ENCODE peak calls at places on chromosome 5, in four cellular contexts. R, N, W and V are unnamed samples.

GRCh38 chr5:150188146-150188842 is 1.6 kb upstream of the SLC6A7 start:
- DNase-seq in R (no peak), N (no peak), W (no peak), V (no peak)

GRCh38 chr5:127275641-127276193 is 14.9 kb upstream of the MEGF10 start:
- DNase-seq in R (no peak), N (peak; percentile 18), W (no peak), V (no peak)

GRCh38 chr5:174922955-174923354 is 198.6 kb downstream of the MSX2 start:
- DNase-seq in R (no peak), N (no peak), W (no peak), V (no peak)

GRCh38 chr5:65334077-65334476 is 147.6 kb downstream of the ADAMTS6 start:
- DNase-seq in R (no peak), N (peak; percentile 87), W (no peak), V (peak; percentile 31)

GRCh38 chr5:27412379-27412778 is 374.0 kb upstream of the CDH9 start:
- DNase-seq in R (no peak), N (no peak), W (no peak), V (no peak)

GRCh38 chr5:132353593-132353992 is 15.9 kb upstream of the SLC22A5 start:
- DNase-seq in R (no peak), N (peak; percentile 29), W (no peak), V (no peak)

GRCh38 chr5:73596705-73597328 is 29.2 kb upstream of the ARHGEF28 start:
- DNase-seq in R (peak; percentile 56), N (peak; percentile 54), W (peak; percentile 45), V (peak; percentile 63)

GRCh38 chr5:37734114-37734513 is 105.7 kb downstream of the GDNF start:
- DNase-seq in R (no peak), N (no peak), W (no peak), V (no peak)

GRCh38 chr5:44267909-44268308 is 121.3 kb downstream of the FGF10 start:
- DNase-seq in R (no peak), N (no peak), W (no peak), V (no peak)

GRCh38 chr5:108266235-108266634 is 115.7 kb downstream of the FBXL17 start:
- DNase-seq in R (peak; percentile 48), N (peak; percentile 9), W (peak; percentile 21), V (peak; percentile 69)

GRCh38 chr5:28707706-28708105 is 1669.3 kb upstream of the CDH9 start:
- DNase-seq in R (no peak), N (peak; percentile 10), W (no peak), V (no peak)

GRCh38 chr5:72677447-72677846 is 139.0 kb upstream of the TNPO1 start:
- DNase-seq in R (no peak), N (no peak), W (no peak), V (no peak)

GRCh38 chr5:171808951-171809350 is 23.3 kb downstream of the SMIM23 start:
- DNase-seq in R (peak; percentile 80), N (peak; percentile 33), W (peak; percentile 32), V (peak; percentile 21)

GRCh38 chr5:171336486-171337206 is 27.6 kb downstream of the TLX3 start:
- DNase-seq in R (peak; percentile 61), N (peak; percentile 52), W (peak; percentile 73), V (peak; percentile 68)

GRCh38 chr5:171984748-171985419 is 21.6 kb downstream of the FBXW11 start:
- DNase-seq in R (peak; percentile 93), N (peak; percentile 82), W (peak; percentile 60), V (no peak)

GRCh38 chr5:75375414-75375813 is 38.4 kb downstream of the HMGCR start:
- DNase-seq in R (no peak), N (no peak), W (no peak), V (no peak)

GRCh38 chr5:142600611-142601360 is 85.1 kb downstream of the FGF1 start:
- DNase-seq in R (peak; percentile 49), N (no peak), W (peak; percentile 88), V (no peak)

GRCh38 chr5:37720550-37720952 is 119.3 kb downstream of the GDNF start:
- DNase-seq in R (no peak), N (no peak), W (no peak), V (no peak)

GRCh38 chr5:84091400-84091799 is 293.3 kb downstream of the EDIL3 start:
- DNase-seq in R (no peak), N (no peak), W (no peak), V (no peak)

GRCh38 chr5:80967500-80968181 is 7.5 kb downstream of the RASGRF2 start:
- DNase-seq in R (peak; percentile 74), N (peak; percentile 92), W (peak; percentile 88), V (peak; percentile 96)

GRCh38 chr5:74326571-74327338 is 313.8 kb downstream of the ENC1 start:
- DNase-seq in R (peak; percentile 89), N (peak; percentile 90), W (peak; percentile 84), V (peak; percentile 92)

GRCh38 chr5:133842846-133843725 is 125.3 kb downstream of the C5orf15 start:
- DNase-seq in R (no peak), N (no peak), W (no peak), V (no peak)

GRCh38 chr5:119792154-119792799 is 162.9 kb downstream of the FAM170A start:
- DNase-seq in R (peak; percentile 5), N (no peak), W (peak; percentile 23), V (no peak)

GRCh38 chr5:151661096-151661495 is 25.6 kb downstream of the SPARC start:
- DNase-seq in R (no peak), N (no peak), W (no peak), V (no peak)
- TF ChIP-seq CTCF in R (no peak), N (no peak), W (no peak), V (no peak)

GRCh38 chr5:178120661-178121357 is 7.5 kb downstream of the N4BP3 start:
- DNase-seq in R (peak; percentile 65), N (peak; percentile 50), W (peak; percentile 80), V (peak; percentile 79)
- TF ChIP-seq CTCF in R (peak; percentile 34), N (peak; percentile 80), W (peak; percentile 52), V (peak; percentile 54)

GRCh38 chr5:177550120-177550519 is 4.2 kb downstream of the FAM193B start:
- DNase-seq in R (no peak), N (no peak), W (no peak), V (no peak)

GRCh38 chr5:177547736-177548135 is 6.6 kb downstream of the FAM193B start:
- DNase-seq in R (no peak), N (no peak), W (peak; percentile 25), V (no peak)

GRCh38 chr5:177545487-177546261 is 8.7 kb downstream of the FAM193B start:
- DNase-seq in R (peak; percentile 97), N (peak; percentile 90), W (peak; percentile 94), V (peak; percentile 97)

GRCh38 chr5:177542816-177543472 is 11.4 kb downstream of the FAM193B start:
- DNase-seq in R (no peak), N (no peak), W (no peak), V (no peak)

GRCh38 chr5:177546262-177546741 is 8.1 kb downstream of the FAM193B start:
- DNase-seq in R (peak; percentile 100), N (peak; percentile 100), W (peak; percentile 99), V (peak; percentile 100)
- TF ChIP-seq CTCF in R (no peak), N (no peak), W (no peak), V (no peak)

GRCh38 chr5:56974241-56974640 is 22.3 kb upstream of the MIER3 start:
- DNase-seq in R (no peak), N (peak; percentile 32), W (no peak), V (no peak)
- TF ChIP-seq CTCF in R (no peak), N (no peak), W (no peak), V (no peak)

DNA sequence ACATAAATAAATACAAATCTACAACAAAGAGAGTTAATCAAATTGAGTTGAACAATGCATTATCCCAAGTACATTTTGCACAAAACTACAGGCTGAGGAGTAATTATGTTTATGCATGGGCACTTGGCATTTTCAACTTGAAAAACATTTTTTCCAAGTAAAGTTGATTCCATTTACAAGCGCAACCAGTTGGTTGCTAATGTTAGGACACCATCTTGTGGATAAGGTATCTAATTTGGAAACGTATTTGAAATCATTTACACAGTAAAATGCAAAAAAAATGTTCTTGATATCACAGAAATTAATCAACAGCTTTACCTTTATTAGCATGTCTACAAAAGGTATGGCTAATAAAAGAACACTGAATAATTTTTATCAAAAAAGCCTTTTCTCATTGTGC is 18.8 kb downstream of the FTMT start:
- DNase-seq in R (peak; percentile 12), N (peak; percentile 6), W (peak; percentile 67), V (peak; percentile 28)
- TF ChIP-seq CTCF in R (no peak), N (no peak), W (peak; percentile 23), V (peak; percentile 33)

GRCh38 chr5:140043508-140043872 is 391 bp upstream of the NRG2 start:
- DNase-seq in R (peak; percentile 3), N (no peak), W (no peak), V (peak; percentile 29)
- TF ChIP-seq CTCF in R (no peak), N (no peak), W (no peak), V (no peak)

GRCh38 chr5:116032991-116033390 is 719 bp downstream of the ARL14EPL start:
- DNase-seq in R (no peak), N (no peak), W (no peak), V (no peak)

GRCh38 chr5:116037236-116037822 is 5.1 kb downstream of the ARL14EPL start:
- DNase-seq in R (peak; percentile 29), N (peak; percentile 8), W (peak; percentile 28), V (no peak)

GRCh38 chr5:116035123-116035522 is 2.9 kb downstream of the ARL14EPL start:
- DNase-seq in R (no peak), N (peak; percentile 5), W (no peak), V (no peak)

GRCh38 chr5:116032094-116032517 is at the start of gene ARL14EPL:
- DNase-seq in R (peak; percentile 90), N (peak; percentile 74), W (peak; percentile 94), V (peak; percentile 88)
- TF ChIP-seq CTCF in R (peak; percentile 42), N (no peak), W (peak; percentile 60), V (peak; percentile 15)